ENCODE peak calls at places on chromosomes 6 and 20, in nine cellular contexts. One of them, this sample, is unnamed.

GRCh38 chr6:13696226-13696625 is 15.4 kb downstream of the RANBP9 start:
- DNase-seq in fibroblast of pulmonary artery: peak
- DNase-seq in left ventricle myocardium inferior: no peak
- DNase-seq in bronchial epithelial cell: peak
- DNase-seq in pancreas: no peak
- DNase-seq in Calu3: no peak
- DNase-seq in ovary: no peak
- DNase-seq in BJ: peak
- DNase-seq in fibroblast of lung: peak
- DNase-seq in this sample: no peak

GRCh38 chr6:135902756-135903331 is 51.3 kb downstream of the PDE7B start:
- DNase-seq in fibroblast of pulmonary artery: peak
- DNase-seq in left ventricle myocardium inferior: no peak
- DNase-seq in bronchial epithelial cell: peak
- DNase-seq in pancreas: no peak
- DNase-seq in Calu3: no peak
- DNase-seq in ovary: no peak
- DNase-seq in BJ: no peak
- DNase-seq in fibroblast of lung: peak
- DNase-seq in this sample: no peak

GRCh38 chr6:44298055-44298803 is 14.9 kb downstream of the AARS2 start:
- DNase-seq in fibroblast of pulmonary artery: no peak
- DNase-seq in left ventricle myocardium inferior: no peak
- DNase-seq in bronchial epithelial cell: no peak
- DNase-seq in pancreas: no peak
- DNase-seq in Calu3: no peak
- DNase-seq in ovary: no peak
- DNase-seq in BJ: no peak
- DNase-seq in fibroblast of lung: no peak
- DNase-seq in this sample: no peak

GRCh38 chr6:44472250-44472945 is 84.9 kb downstream of the CDC5L start:
- DNase-seq in fibroblast of pulmonary artery: no peak
- DNase-seq in left ventricle myocardium inferior: no peak
- DNase-seq in bronchial epithelial cell: no peak
- DNase-seq in pancreas: no peak
- DNase-seq in Calu3: no peak
- DNase-seq in ovary: no peak
- DNase-seq in BJ: no peak
- DNase-seq in fibroblast of lung: no peak
- DNase-seq in this sample: no peak

GRCh38 chr6:36913082-36913481 is 27.3 kb downstream of the C6orf89 start:
- DNase-seq in fibroblast of pulmonary artery: no peak
- DNase-seq in left ventricle myocardium inferior: no peak
- DNase-seq in bronchial epithelial cell: no peak
- DNase-seq in pancreas: no peak
- DNase-seq in Calu3: no peak
- DNase-seq in ovary: no peak
- DNase-seq in BJ: no peak
- DNase-seq in fibroblast of lung: no peak
- DNase-seq in this sample: no peak

GRCh38 chr6:105382918-105383317 is 20.0 kb downstream of the PREP start:
- DNase-seq in fibroblast of pulmonary artery: no peak
- DNase-seq in left ventricle myocardium inferior: no peak
- DNase-seq in bronchial epithelial cell: no peak
- DNase-seq in pancreas: no peak
- DNase-seq in Calu3: no peak
- DNase-seq in ovary: no peak
- DNase-seq in BJ: no peak
- DNase-seq in fibroblast of lung: no peak
- DNase-seq in this sample: no peak

GRCh38 chr6:24799541-24799915 is 811 bp upstream of the ARMH2 start:
- DNase-seq in fibroblast of pulmonary artery: no peak
- DNase-seq in left ventricle myocardium inferior: no peak
- DNase-seq in bronchial epithelial cell: peak
- DNase-seq in pancreas: no peak
- DNase-seq in Calu3: no peak
- DNase-seq in ovary: no peak
- DNase-seq in BJ: no peak
- DNase-seq in fibroblast of lung: no peak
- DNase-seq in this sample: no peak

GRCh38 chr6:56574292-56574691 is 68.4 kb downstream of the DST start:
- DNase-seq in fibroblast of pulmonary artery: no peak
- DNase-seq in left ventricle myocardium inferior: no peak
- DNase-seq in bronchial epithelial cell: no peak
- DNase-seq in pancreas: no peak
- DNase-seq in Calu3: no peak
- DNase-seq in ovary: no peak
- DNase-seq in BJ: no peak
- DNase-seq in fibroblast of lung: no peak
- DNase-seq in this sample: no peak

GRCh38 chr6:169420912-169421543 is 167.4 kb upstream of the THBS2 start:
- DNase-seq in fibroblast of pulmonary artery: no peak
- DNase-seq in left ventricle myocardium inferior: no peak
- DNase-seq in bronchial epithelial cell: no peak
- DNase-seq in pancreas: no peak
- DNase-seq in Calu3: no peak
- DNase-seq in ovary: no peak
- DNase-seq in BJ: no peak
- DNase-seq in fibroblast of lung: no peak
- DNase-seq in this sample: no peak

GRCh38 chr20:4038676-4039075 is 23.3 kb upstream of the RNF24 start:
- DNase-seq in fibroblast of pulmonary artery: no peak
- DNase-seq in left ventricle myocardium inferior: no peak
- DNase-seq in bronchial epithelial cell: no peak
- DNase-seq in pancreas: no peak
- DNase-seq in Calu3: no peak
- DNase-seq in ovary: no peak
- DNase-seq in BJ: no peak
- DNase-seq in fibroblast of lung: no peak
- DNase-seq in this sample: no peak

GRCh38 chr6:139732451-139732850 is 358.0 kb upstream of the CITED2 start:
- DNase-seq in fibroblast of pulmonary artery: peak
- DNase-seq in left ventricle myocardium inferior: no peak
- DNase-seq in bronchial epithelial cell: peak
- DNase-seq in pancreas: no peak
- DNase-seq in Calu3: no peak
- DNase-seq in ovary: peak
- DNase-seq in BJ: no peak
- DNase-seq in fibroblast of lung: peak
- DNase-seq in this sample: no peak

GRCh38 chr6:169982461-169983386 is 231.3 kb downstream of the ERMARD start:
- DNase-seq in fibroblast of pulmonary artery: no peak
- DNase-seq in left ventricle myocardium inferior: no peak
- DNase-seq in bronchial epithelial cell: no peak
- DNase-seq in pancreas: no peak
- DNase-seq in Calu3: no peak
- DNase-seq in ovary: no peak
- DNase-seq in BJ: no peak
- DNase-seq in fibroblast of lung: no peak
- DNase-seq in this sample: no peak

DNA sequence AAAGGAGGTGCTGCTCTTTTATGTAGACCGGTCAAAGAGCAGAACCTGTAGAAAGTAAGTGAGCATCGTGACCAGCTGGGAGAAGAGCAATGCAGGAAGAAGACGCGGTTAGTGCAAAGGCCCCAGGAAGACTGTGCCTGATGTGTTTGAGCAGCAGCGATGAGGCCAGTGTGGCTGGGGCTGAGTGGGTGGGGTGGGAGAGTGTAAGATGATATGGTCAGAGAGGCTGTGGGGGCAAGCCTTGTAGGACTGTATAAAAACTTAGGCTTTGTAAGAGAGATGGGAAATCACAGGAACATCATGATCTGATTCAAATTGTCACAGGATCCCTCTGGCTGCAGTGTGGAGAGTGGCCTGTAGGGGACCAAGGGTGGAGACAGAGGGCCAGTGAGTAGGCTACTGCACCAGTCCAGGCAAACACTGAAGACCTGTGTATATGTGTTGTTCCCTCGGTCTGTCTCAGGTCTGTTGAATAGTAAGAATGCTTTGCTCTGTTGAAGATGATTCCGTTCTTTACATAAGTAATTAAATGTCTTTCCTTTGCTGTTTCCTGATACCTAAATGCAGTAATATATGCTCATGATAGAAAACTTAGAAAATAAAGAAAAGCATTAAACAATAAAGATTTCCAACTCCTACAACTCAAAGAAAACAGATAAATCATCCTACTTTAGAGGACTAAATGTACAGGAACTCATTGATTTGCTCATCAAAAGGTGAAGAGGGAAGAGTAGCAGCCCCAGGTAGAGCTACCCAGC is 23.6 kb upstream of the WFDC2 start:
- DNase-seq in fibroblast of pulmonary artery: peak
- DNase-seq in left ventricle myocardium inferior: no peak
- DNase-seq in bronchial epithelial cell: no peak
- DNase-seq in pancreas: no peak
- DNase-seq in Calu3: peak
- DNase-seq in ovary: no peak
- DNase-seq in BJ: no peak
- DNase-seq in fibroblast of lung: no peak
- DNase-seq in this sample: peak
- TF ChIP-seq CTCF in fibroblast of pulmonary artery: peak
- TF ChIP-seq CTCF in left ventricle myocardium inferior: peak
- TF ChIP-seq CTCF in bronchial epithelial cell: peak
- TF ChIP-seq CTCF in pancreas: no peak
- TF ChIP-seq CTCF in Calu3: peak
- TF ChIP-seq CTCF in ovary: no peak
- TF ChIP-seq CTCF in BJ: peak
- TF ChIP-seq CTCF in fibroblast of lung: peak
- TF ChIP-seq CTCF in this sample: peak

GRCh38 chr6:121354764-121355163 is 20.5 kb upstream of the TBC1D32 start:
- DNase-seq in fibroblast of pulmonary artery: peak
- DNase-seq in left ventricle myocardium inferior: no peak
- DNase-seq in bronchial epithelial cell: no peak
- DNase-seq in pancreas: no peak
- DNase-seq in Calu3: peak
- DNase-seq in ovary: no peak
- DNase-seq in BJ: no peak
- DNase-seq in fibroblast of lung: no peak
- DNase-seq in this sample: no peak

GRCh38 chr6:121351911-121352310 is 17.6 kb upstream of the TBC1D32 start:
- DNase-seq in fibroblast of pulmonary artery: no peak
- DNase-seq in left ventricle myocardium inferior: no peak
- DNase-seq in bronchial epithelial cell: no peak
- DNase-seq in pancreas: no peak
- DNase-seq in Calu3: no peak
- DNase-seq in ovary: no peak
- DNase-seq in BJ: no peak
- DNase-seq in fibroblast of lung: no peak
- DNase-seq in this sample: no peak

GRCh38 chr6:121356575-121356974 is 22.3 kb upstream of the TBC1D32 start:
- DNase-seq in fibroblast of pulmonary artery: no peak
- DNase-seq in left ventricle myocardium inferior: no peak
- DNase-seq in bronchial epithelial cell: no peak
- DNase-seq in pancreas: no peak
- DNase-seq in Calu3: no peak
- DNase-seq in ovary: no peak
- DNase-seq in BJ: no peak
- DNase-seq in fibroblast of lung: no peak
- DNase-seq in this sample: no peak
- TF ChIP-seq CTCF in fibroblast of pulmonary artery: peak
- TF ChIP-seq CTCF in left ventricle myocardium inferior: no peak
- TF ChIP-seq CTCF in bronchial epithelial cell: no peak
- TF ChIP-seq CTCF in pancreas: no peak
- TF ChIP-seq CTCF in Calu3: no peak
- TF ChIP-seq CTCF in ovary: no peak
- TF ChIP-seq CTCF in BJ: no peak
- TF ChIP-seq CTCF in fibroblast of lung: no peak
- TF ChIP-seq CTCF in this sample: no peak

DNA sequence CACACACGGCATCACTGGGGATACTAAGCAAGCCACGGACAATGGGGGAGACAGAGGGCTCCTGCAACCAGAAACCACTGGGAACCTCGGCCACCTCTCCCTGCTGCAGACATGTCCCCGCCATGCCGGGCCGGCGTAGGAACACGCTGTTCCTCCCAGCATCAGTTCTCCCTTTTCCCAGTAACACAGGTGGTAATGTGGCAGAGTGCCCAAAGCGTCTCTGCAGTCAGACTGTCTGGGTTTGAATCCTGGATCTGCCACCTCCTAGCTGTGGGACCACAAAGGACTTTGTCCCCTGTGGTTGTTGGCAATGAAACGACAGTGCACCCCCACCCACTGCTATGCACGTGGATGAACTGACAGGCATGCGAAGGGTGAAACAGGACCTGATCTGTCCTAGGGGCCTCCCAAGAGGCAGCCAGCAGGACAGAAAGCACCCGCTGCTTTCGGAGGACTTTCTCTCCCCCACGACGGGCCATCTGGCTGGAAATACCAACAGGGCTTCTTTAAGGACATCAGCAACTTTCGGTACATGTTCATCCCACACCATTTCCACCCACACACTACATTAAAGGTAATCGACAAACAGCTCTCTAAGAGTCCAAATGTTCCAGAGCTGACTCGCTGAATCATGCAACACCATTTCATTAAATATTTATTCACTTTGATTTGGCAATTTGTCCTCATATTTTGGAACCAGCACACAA is 74.1 kb downstream of the SULF2 start:
- DNase-seq in fibroblast of pulmonary artery: no peak
- DNase-seq in left ventricle myocardium inferior: no peak
- DNase-seq in bronchial epithelial cell: no peak
- DNase-seq in pancreas: peak
- DNase-seq in Calu3: peak
- DNase-seq in ovary: no peak
- DNase-seq in BJ: no peak
- DNase-seq in fibroblast of lung: peak
- DNase-seq in this sample: no peak
- TF ChIP-seq CTCF in fibroblast of pulmonary artery: no peak
- TF ChIP-seq CTCF in left ventricle myocardium inferior: no peak
- TF ChIP-seq CTCF in bronchial epithelial cell: no peak
- TF ChIP-seq CTCF in pancreas: no peak
- TF ChIP-seq CTCF in Calu3: no peak
- TF ChIP-seq CTCF in ovary: no peak
- TF ChIP-seq CTCF in BJ: no peak
- TF ChIP-seq CTCF in fibroblast of lung: no peak
- TF ChIP-seq CTCF in this sample: no peak

GRCh38 chr20:38895098-38895949 is 30.9 kb upstream of the FAM83D start:
- DNase-seq in fibroblast of pulmonary artery: no peak
- DNase-seq in left ventricle myocardium inferior: no peak
- DNase-seq in bronchial epithelial cell: no peak
- DNase-seq in pancreas: no peak
- DNase-seq in Calu3: no peak
- DNase-seq in ovary: no peak
- DNase-seq in BJ: no peak
- DNase-seq in fibroblast of lung: no peak
- DNase-seq in this sample: no peak

GRCh38 chr20:38893485-38894090 is 32.6 kb upstream of the FAM83D start:
- DNase-seq in fibroblast of pulmonary artery: peak
- DNase-seq in left ventricle myocardium inferior: peak
- DNase-seq in bronchial epithelial cell: peak
- DNase-seq in pancreas: peak
- DNase-seq in Calu3: peak
- DNase-seq in ovary: peak
- DNase-seq in BJ: no peak
- DNase-seq in fibroblast of lung: peak
- DNase-seq in this sample: peak

GRCh38 chr20:38893056-38893455 is 33.2 kb upstream of the FAM83D start:
- DNase-seq in fibroblast of pulmonary artery: no peak
- DNase-seq in left ventricle myocardium inferior: no peak
- DNase-seq in bronchial epithelial cell: no peak
- DNase-seq in pancreas: no peak
- DNase-seq in Calu3: no peak
- DNase-seq in ovary: no peak
- DNase-seq in BJ: no peak
- DNase-seq in fibroblast of lung: no peak
- DNase-seq in this sample: no peak

GRCh38 chr20:38896009-38896594 is 30.1 kb upstream of the FAM83D start:
- DNase-seq in fibroblast of pulmonary artery: no peak
- DNase-seq in left ventricle myocardium inferior: no peak
- DNase-seq in bronchial epithelial cell: no peak
- DNase-seq in pancreas: no peak
- DNase-seq in Calu3: no peak
- DNase-seq in ovary: no peak
- DNase-seq in BJ: no peak
- DNase-seq in fibroblast of lung: no peak
- DNase-seq in this sample: no peak

GRCh38 chr20:38894091-38894847 is 31.9 kb upstream of the FAM83D start:
- DNase-seq in fibroblast of pulmonary artery: no peak
- DNase-seq in left ventricle myocardium inferior: peak
- DNase-seq in bronchial epithelial cell: no peak
- DNase-seq in pancreas: peak
- DNase-seq in Calu3: no peak
- DNase-seq in ovary: no peak
- DNase-seq in BJ: no peak
- DNase-seq in fibroblast of lung: peak
- DNase-seq in this sample: no peak
- TF ChIP-seq CTCF in fibroblast of pulmonary artery: no peak
- TF ChIP-seq CTCF in left ventricle myocardium inferior: peak
- TF ChIP-seq CTCF in bronchial epithelial cell: no peak
- TF ChIP-seq CTCF in pancreas: no peak
- TF ChIP-seq CTCF in Calu3: no peak
- TF ChIP-seq CTCF in ovary: no peak
- TF ChIP-seq CTCF in BJ: no peak
- TF ChIP-seq CTCF in fibroblast of lung: no peak
- TF ChIP-seq CTCF in this sample: no peak